ENCODE peak calls at places on chromosomes 7 and 10, in eight cellular contexts. N is GM12865, S is fibroblast of villous mesenchyme, M is left ventricle myocardium inferior, H is astrocyte of the spinal cord, B is PC-9, R is kidney, U is A549. Y is an unnamed sample.

GRCh38 chr7:16841681-16842080 is 36.9 kb upstream of the AGR2 start:
- DNase-seq in N (no peak), S (peak), M (no peak), H (peak), B (no peak), R (no peak), U (no peak), Y (no peak)

GRCh38 chr10:104327745-104328635 is 10.3 kb downstream of the ITPRIP start:
- DNase-seq in N (no peak), S (peak), M (no peak), H (peak), B (no peak), R (peak), U (peak), Y (peak)

GRCh38 chr10:86290933-86291615 is 75.5 kb downstream of the GRID1 start:
- DNase-seq in N (no peak), S (no peak), M (no peak), H (no peak), B (no peak), R (no peak), U (no peak), Y (no peak)

GRCh38 chr10:49279015-49279880 is 19.7 kb upstream of the C10orf71 start:
- DNase-seq in N (no peak), S (no peak), M (no peak), H (no peak), B (no peak), R (no peak), U (no peak), Y (no peak)

GRCh38 chr10:43318456-43318855 is 51.6 kb upstream of the RASGEF1A start:
- DNase-seq in N (no peak), S (no peak), M (no peak), H (no peak), B (no peak), R (no peak), U (no peak), Y (no peak)

GRCh38 chr7:124996778-124997177 is 67.2 kb upstream of the POT1 start:
- DNase-seq in N (peak), S (no peak), M (no peak), H (no peak), B (no peak), R (no peak), U (peak), Y (peak)

GRCh38 chr10:116891208-116891607 is 41.9 kb downstream of the ENO4 start:
- DNase-seq in N (no peak), S (peak), M (peak), H (peak), B (no peak), R (no peak), U (no peak), Y (peak)

GRCh38 chr10:3785251-3785848 is 341 bp upstream of the KLF6 start:
- DNase-seq in N (peak), S (peak), M (peak), H (peak), B (peak), R (peak), U (peak), Y (peak)

GRCh38 chr7:40977533-40977932 is 725.4 kb downstream of the INHBA start:
- DNase-seq in N (no peak), S (no peak), M (no peak), H (no peak), B (peak), R (no peak), U (no peak), Y (no peak)

GRCh38 chr10:84076047-84076388 is 63.3 kb upstream of the GHITM start:
- DNase-seq in N (no peak), S (peak), M (no peak), H (peak), B (no peak), R (no peak), U (no peak), Y (peak)

GRCh38 chr10:118927317-118927716 is 102.2 kb upstream of the NANOS1 start:
- DNase-seq in N (no peak), S (peak), M (no peak), H (no peak), B (no peak), R (no peak), U (no peak), Y (no peak)

GRCh38 chr10:131398166-131398565 is 86.6 kb upstream of the TCERG1L start:
- DNase-seq in N (no peak), S (no peak), M (no peak), H (no peak), B (no peak), R (peak), U (no peak), Y (no peak)

GRCh38 chr10:287814-288213 is 152.6 kb downstream of the ZMYND11 start:
- DNase-seq in N (no peak), S (no peak), M (no peak), H (no peak), B (no peak), R (no peak), U (no peak), Y (no peak)

GRCh38 chr10:47361293-47361692 is 13.1 kb downstream of the RBP3 start:
- DNase-seq in N (peak), S (peak), M (no peak), H (peak), B (no peak), R (peak), U (peak), Y (peak)

GRCh38 chr10:99798031-99798430 is 15.6 kb downstream of the ABCC2 start:
- DNase-seq in N (no peak), S (no peak), M (no peak), H (no peak), B (no peak), R (no peak), U (no peak), Y (no peak)

GRCh38 chr7:101696-102376 is 90.5 kb upstream of the FAM20C start:
- DNase-seq in N (no peak), S (no peak), M (no peak), H (peak), B (peak), R (peak), U (no peak), Y (peak)

GRCh38 chr7:99733448-99733847 is 1.5 kb downstream of the CYP3A7 start:
- DNase-seq in N (peak), S (no peak), M (no peak), H (no peak), B (no peak), R (no peak), U (peak), Y (no peak)

GRCh38 chr10:75755528-75755927 is 324.1 kb downstream of the LRMDA start:
- DNase-seq in N (no peak), S (no peak), M (no peak), H (no peak), B (no peak), R (no peak), U (no peak), Y (no peak)

GRCh38 chr7:76315372-76315771 is 12.9 kb downstream of the HSPB1 start:
- DNase-seq in N (no peak), S (no peak), M (no peak), H (no peak), B (no peak), R (peak), U (no peak), Y (no peak)

GRCh38 chr10:77350711-77351119 is 286.9 kb downstream of the KCNMA1 start:
- DNase-seq in N (no peak), S (peak), M (no peak), H (peak), B (peak), R (no peak), U (peak), Y (peak)

GRCh38 chr7:750111-750905 is 23.2 kb upstream of the PRKAR1B start:
- DNase-seq in N (no peak), S (no peak), M (no peak), H (no peak), B (no peak), R (peak), U (no peak), Y (no peak)

GRCh38 chr7:88758355-88759215 is 915 bp upstream of the ZNF804B start:
- DNase-seq in N (no peak), S (no peak), M (peak), H (peak), B (no peak), R (peak), U (no peak), Y (no peak)

GRCh38 chr10:119268871-119269506 is 61.6 kb downstream of the GRK5 start:
- DNase-seq in N (peak), S (no peak), M (no peak), H (no peak), B (no peak), R (no peak), U (no peak), Y (no peak)

GRCh38 chr7:92695308-92696261 is 105.4 kb upstream of the FAM133B start:
- DNase-seq in N (no peak), S (peak), M (peak), H (peak), B (peak), R (no peak), U (peak), Y (peak)

GRCh38 chr7:142345817-142346216 is 88.0 kb upstream of the PRSS58 start:
- DNase-seq in N (no peak), S (no peak), M (no peak), H (no peak), B (no peak), R (peak), U (no peak), Y (no peak)

GRCh38 chr10:3091346-3091787 is 24.0 kb downstream of the PFKP start:
- DNase-seq in N (peak), S (peak), M (no peak), H (peak), B (peak), R (peak), U (peak), Y (peak)

GRCh38 chr10:101367569-101368453 is 13.8 kb downstream of the BTRC start:
- DNase-seq in N (no peak), S (no peak), M (no peak), H (peak), B (peak), R (no peak), U (peak), Y (peak)

GRCh38 chr10:15859865-15860691 is at the start of gene MINDY3:
- DNase-seq in N (peak), S (peak), M (peak), H (peak), B (peak), R (peak), U (peak), Y (peak)

GRCh38 chr7:2474813-2475677 is 1.2 kb downstream of the GRIFIN start:
- DNase-seq in N (no peak), S (no peak), M (no peak), H (no peak), B (no peak), R (peak), U (no peak), Y (no peak)

GRCh38 chr10:35336084-35336831 is at the start of gene CCNY:
- DNase-seq in N (peak), S (peak), M (peak), H (peak), B (no peak), R (peak), U (peak), Y (peak)

DNA sequence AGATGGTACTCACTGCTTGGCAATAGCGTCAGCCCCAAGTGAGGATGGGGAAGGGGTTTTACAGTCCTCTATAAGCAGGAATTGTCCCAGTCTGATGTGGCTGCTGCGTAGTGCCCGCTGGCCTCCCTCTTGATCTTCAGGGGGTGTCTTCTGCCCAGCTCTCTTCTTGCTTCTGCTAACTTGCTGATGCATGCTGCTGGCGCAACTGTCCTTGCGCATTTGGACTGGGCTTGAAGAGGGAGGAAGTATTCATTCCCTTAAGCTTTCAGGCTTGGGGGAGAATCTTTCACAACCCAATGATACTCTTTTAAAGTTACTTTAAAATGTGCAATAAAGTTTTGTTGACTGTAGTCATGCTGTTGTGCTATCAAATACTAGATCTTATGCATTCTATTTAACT is 10.3 kb downstream of the GALNT11 start:
- DNase-seq in N (no peak), S (no peak), M (no peak), H (no peak), B (no peak), R (no peak), U (no peak), Y (no peak)
- H3K4me3 ChIP-seq in N (no peak), S (no peak), M (no peak), H (no peak), B (no peak), R (no peak), U (no peak), Y (no peak)

GRCh38 chr10:62076872-62077271 is 175.4 kb downstream of the ARID5B start:
- DNase-seq in N (no peak), S (no peak), M (no peak), H (peak), B (peak), R (no peak), U (peak), Y (peak)
- TF ChIP-seq CTCF in N (no peak), S (no peak), M (no peak), H (no peak), B (no peak), R (no peak), U (peak), Y (no peak)

GRCh38 chr10:96304241-96304640 is at the start of gene DNTT:
- DNase-seq in N (no peak), S (no peak), M (no peak), H (no peak), B (no peak), R (no peak), U (no peak), Y (no peak)

GRCh38 chr10:96310359-96310669 is 6.1 kb downstream of the DNTT start:
- DNase-seq in N (no peak), S (no peak), M (no peak), H (no peak), B (no peak), R (no peak), U (no peak), Y (no peak)

GRCh38 chr10:96309631-96310358 is 5.6 kb downstream of the DNTT start:
- DNase-seq in N (no peak), S (no peak), M (no peak), H (no peak), B (no peak), R (no peak), U (no peak), Y (no peak)

GRCh38 chr10:96305019-96305418 is 785 bp downstream of the DNTT start:
- DNase-seq in N (no peak), S (no peak), M (no peak), H (no peak), B (no peak), R (no peak), U (no peak), Y (no peak)

DNA sequence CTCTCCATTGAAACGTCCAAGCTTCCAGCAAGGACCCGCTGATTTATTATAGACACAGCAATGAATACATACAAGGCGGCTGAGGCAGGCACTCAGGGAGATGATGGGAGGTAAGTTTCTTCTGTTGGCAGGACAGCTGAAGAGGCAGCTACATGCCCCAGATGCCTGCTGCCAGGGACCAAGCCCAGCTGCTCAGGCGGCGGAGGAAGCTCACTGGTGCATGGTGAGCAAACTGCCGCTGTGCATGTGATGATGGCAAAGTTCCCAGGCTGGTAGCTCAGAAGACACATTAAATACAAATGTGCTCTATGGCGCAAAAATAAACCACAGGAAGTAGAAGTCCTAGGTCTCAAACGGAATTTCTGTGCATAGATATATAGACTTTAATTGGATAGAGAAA is 2.3 kb downstream of the DNTT start:
- DNase-seq in N (peak), S (no peak), M (peak), H (no peak), B (no peak), R (peak), U (no peak), Y (no peak)
- H3K4me3 ChIP-seq in N (no peak), S (no peak), M (no peak), H (no peak), B (no peak), R (no peak), U (no peak), Y (no peak)

GRCh38 chr10:9302142-9302746 is 1247.8 kb downstream of the GATA3 start:
- DNase-seq in N (peak), S (peak), M (no peak), H (peak), B (peak), R (no peak), U (peak), Y (peak)
- TF ChIP-seq CTCF in N (peak), S (peak), M (peak), H (peak), B (peak), R (peak), U (peak), Y (peak)

DNA sequence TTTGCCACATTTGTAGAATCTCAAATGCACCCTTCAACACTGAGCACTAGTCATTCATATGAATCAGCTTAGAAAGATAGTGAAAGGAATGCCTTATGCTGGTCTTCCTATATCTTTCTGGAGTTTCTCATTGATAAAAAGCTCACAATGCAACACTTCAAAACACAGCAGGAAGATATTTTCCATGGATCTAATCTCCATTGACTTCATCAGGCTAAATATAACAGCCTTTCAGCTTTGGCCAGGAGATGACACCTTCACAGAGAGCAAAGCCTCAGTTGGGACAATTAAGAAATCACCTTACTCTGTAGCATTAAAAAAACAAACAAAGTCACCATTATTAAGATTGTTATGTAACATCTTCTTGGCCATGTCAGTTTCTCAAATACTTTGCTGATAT is 6.7 kb downstream of the NRP1 start:
- DNase-seq in N (no peak), S (peak), M (no peak), H (no peak), B (no peak), R (no peak), U (no peak), Y (peak)
- H3K4me3 ChIP-seq in N (no peak), S (no peak), M (peak), H (no peak), B (no peak), R (no peak), U (no peak), Y (no peak)

GRCh38 chr10:70233109-70233938 is at the start of gene PPA1:
- DNase-seq in N (peak), S (peak), M (peak), H (peak), B (peak), R (peak), U (peak), Y (peak)
- TF ChIP-seq CTCF in N (peak), S (peak), M (peak), H (peak), B (peak), R (peak), U (peak), Y (peak)

DNA sequence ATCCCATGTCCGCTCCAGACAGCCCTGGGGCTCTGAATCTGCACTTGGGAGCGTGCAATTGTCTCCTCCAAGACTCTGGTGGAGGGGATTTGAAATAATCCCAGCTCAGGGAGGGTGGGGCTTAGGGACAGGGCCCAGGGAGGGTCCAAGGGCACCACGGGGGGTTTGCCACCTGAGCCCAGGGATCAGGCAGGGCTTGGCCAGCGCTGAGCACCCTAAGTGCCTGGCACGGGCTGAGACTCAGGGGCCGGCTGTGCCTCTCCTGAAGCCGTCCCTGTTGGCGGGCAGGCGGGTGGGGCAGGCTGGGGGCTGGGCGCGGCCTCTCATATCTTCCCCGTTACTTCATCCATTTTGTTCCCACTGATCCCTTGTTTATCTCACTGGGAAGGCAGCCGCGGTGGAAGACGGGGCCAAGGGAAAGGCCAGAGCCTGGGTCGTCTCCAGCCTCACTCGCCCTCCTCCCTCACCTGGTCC is 41.8 kb upstream of the ELN start:
- DNase-seq in N (no peak), S (peak), M (peak), H (no peak), B (no peak), R (peak), U (no peak), Y (peak)
- H3K4me3 ChIP-seq in N (no peak), S (no peak), M (peak), H (no peak), B (no peak), R (no peak), U (no peak), Y (no peak)

DNA sequence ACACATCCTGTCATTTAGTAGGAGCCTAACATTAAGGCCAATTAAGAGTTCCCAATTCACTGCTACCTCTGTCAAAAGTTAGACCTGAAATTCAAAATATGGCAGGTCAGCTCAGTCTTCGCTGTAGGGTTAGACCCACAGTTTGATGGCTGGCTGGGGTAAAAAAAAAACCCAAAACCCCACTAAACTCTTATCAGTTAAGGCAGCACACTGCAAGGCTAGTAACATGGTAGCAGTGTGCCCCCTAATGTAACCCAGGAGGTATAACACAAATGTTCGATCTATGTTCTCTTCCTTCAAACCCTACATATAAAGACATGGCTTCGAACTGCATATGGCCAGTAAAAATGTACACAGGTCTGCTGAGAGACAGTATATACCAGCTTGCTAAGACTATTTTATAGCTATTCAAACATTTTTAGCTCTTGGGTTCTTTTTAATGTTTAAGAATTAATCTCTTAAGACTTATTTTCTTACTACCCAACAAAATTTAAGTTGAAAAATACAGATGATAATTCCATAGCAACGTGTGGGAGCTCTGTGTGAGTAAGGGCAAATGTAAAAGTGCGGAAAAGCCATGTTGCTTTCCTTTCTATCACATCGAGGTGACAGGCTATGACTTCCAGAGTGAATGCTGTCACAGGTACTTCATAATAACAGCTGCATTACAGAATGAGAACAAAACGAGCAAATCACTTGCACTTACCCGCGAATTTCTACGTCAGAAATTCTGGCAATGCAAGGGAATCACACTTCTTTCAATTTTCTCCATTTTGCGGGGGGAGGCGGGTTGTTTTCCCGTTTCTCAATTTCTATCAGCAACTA is 168.4 kb upstream of the IMMP2L start:
- DNase-seq in N (peak), S (peak), M (no peak), H (no peak), B (no peak), R (no peak), U (peak), Y (peak)
- TF ChIP-seq CTCF in N (peak), S (peak), M (peak), H (peak), B (peak), R (peak), U (peak), Y (peak)

Y was measured in fibroblast of the aortic adventitia.